ENCODE peak calls at places on chromosomes 7 and 10, in nine cellular contexts. A is T-helper 1 cell, P is RPMI7951, B is COR-L47, Z is transverse colon, U is heart right ventricle, S is left cardiac atrium, H is anterior cingulate cortex, G is H1. Y is an unnamed sample.

GRCh38 chr7:106679153-106679931 is 18.4 kb upstream of the CCDC71L start:
- DNase-seq in A (no peak), P (peak), B (no peak), Z (no peak), U (no peak), S (no peak), H (no peak), G (no peak), Y (no peak)

GRCh38 chr10:121442536-121442935 is 155.7 kb downstream of the FGFR2 start:
- DNase-seq in A (no peak), P (no peak), B (no peak), Z (no peak), U (no peak), S (no peak), H (no peak), G (no peak), Y (no peak)

GRCh38 chr7:16028103-16028502 is 341.6 kb upstream of the MEOX2 start:
- DNase-seq in A (no peak), P (peak), B (no peak), Z (no peak), U (no peak), S (no peak), H (no peak), G (no peak), Y (no peak)

GRCh38 chr10:46198516-46198915 is 88.3 kb upstream of the ANTXRL start:
- DNase-seq in A (no peak), P (no peak), B (no peak), Z (no peak), U (no peak), S (no peak), H (no peak), G (no peak), Y (no peak)

GRCh38 chr7:27652518-27652917 is 10.2 kb downstream of the HIBADH start:
- DNase-seq in A (no peak), P (no peak), B (no peak), Z (no peak), U (no peak), S (no peak), H (no peak), G (no peak), Y (no peak)

GRCh38 chr7:23474098-23474828 is 4.0 kb upstream of the IGF2BP3 start:
- DNase-seq in A (peak), P (peak), B (peak), Z (peak), U (peak), S (peak), H (no peak), G (peak), Y (peak)

GRCh38 chr7:4216016-4216415 is 466.1 kb upstream of the FOXK1 start:
- DNase-seq in A (no peak), P (peak), B (no peak), Z (no peak), U (no peak), S (no peak), H (no peak), G (no peak), Y (no peak)

GRCh38 chr10:31697271-31698168 is 231.1 kb downstream of the ARHGAP12 start:
- DNase-seq in A (no peak), P (peak), B (peak), Z (peak), U (peak), S (peak), H (peak), G (no peak), Y (no peak)

GRCh38 chr10:126131338-126131737 is 235.0 kb downstream of the FANK1 start:
- DNase-seq in A (no peak), P (no peak), B (no peak), Z (no peak), U (no peak), S (no peak), H (no peak), G (no peak), Y (no peak)

GRCh38 chr7:46576950-46577349 is 655.9 kb upstream of the IGFBP3 start:
- DNase-seq in A (no peak), P (no peak), B (no peak), Z (no peak), U (no peak), S (no peak), H (no peak), G (no peak), Y (no peak)

Y was measured in H7.